ENCODE peak calls at places on chromosomes 1 and 21, in seven cellular contexts. M is HL-60, I is cardiac muscle cell, W is SJSA1, K is AG04450, X is dorsolateral prefrontal cortex, Y is HCT116. H is an unnamed sample.
A peak's percentile ranks its signal among the peaks of the same experiment; 100 is the strongest.

GRCh38 chr1:208409171-208409570 is 165.0 kb upstream of the PLXNA2 start:
- DNase-seq in M (no peak), I (no peak), W (peak; percentile 39), K (no peak), X (no peak), Y (no peak), H (no peak)

GRCh38 chr1:194908643-194909042 is 1699.6 kb downstream of the KCNT2 start:
- DNase-seq in M (no peak), I (no peak), W (no peak), K (peak; percentile 36), X (no peak), Y (no peak), H (no peak)

GRCh38 chr1:7433896-7434295 is 337.2 kb upstream of the VAMP3 start:
- DNase-seq in M (no peak), I (no peak), W (no peak), K (no peak), X (no peak), Y (no peak), H (no peak)

GRCh38 chr1:168331569-168331968 is 50.9 kb downstream of the TBX19 start:
- DNase-seq in M (no peak), I (no peak), W (no peak), K (no peak), X (no peak), Y (no peak), H (no peak)

GRCh38 chr1:248872752-248873408 is 14.0 kb upstream of the ZNF692 start:
- DNase-seq in M (peak; percentile 63), I (peak; percentile 71), W (peak; percentile 87), K (no peak), X (peak; percentile 52), Y (peak; percentile 53), H (no peak)

GRCh38 chr1:30898031-30898815 is 10.3 kb downstream of the SDC3 start:
- DNase-seq in M (no peak), I (no peak), W (no peak), K (no peak), X (no peak), Y (no peak), H (no peak)

GRCh38 chr1:25658791-25659431 is 42.3 kb downstream of the MAN1C1 start:
- DNase-seq in M (no peak), I (peak; percentile 51), W (no peak), K (no peak), X (no peak), Y (no peak), H (no peak)

GRCh38 chr1:44408181-44409018 is 3.3 kb downstream of the RNF220 start:
- DNase-seq in M (no peak), I (peak; percentile 16), W (no peak), K (no peak), X (no peak), Y (no peak), H (no peak)

GRCh38 chr1:113416515-113416914 is 26.2 kb downstream of the MAGI3 start:
- DNase-seq in M (no peak), I (no peak), W (peak; percentile 24), K (no peak), X (no peak), Y (no peak), H (no peak)

GRCh38 chr21:34679056-34679455 is 10.3 kb downstream of the CLIC6 start:
- DNase-seq in M (peak; percentile 35), I (no peak), W (no peak), K (no peak), X (no peak), Y (no peak), H (no peak)

GRCh38 chr1:24351918-24352637 is 32.9 kb downstream of the GRHL3 start:
- DNase-seq in M (no peak), I (no peak), W (peak; percentile 44), K (no peak), X (peak; percentile 20), Y (no peak), H (no peak)

DNA sequence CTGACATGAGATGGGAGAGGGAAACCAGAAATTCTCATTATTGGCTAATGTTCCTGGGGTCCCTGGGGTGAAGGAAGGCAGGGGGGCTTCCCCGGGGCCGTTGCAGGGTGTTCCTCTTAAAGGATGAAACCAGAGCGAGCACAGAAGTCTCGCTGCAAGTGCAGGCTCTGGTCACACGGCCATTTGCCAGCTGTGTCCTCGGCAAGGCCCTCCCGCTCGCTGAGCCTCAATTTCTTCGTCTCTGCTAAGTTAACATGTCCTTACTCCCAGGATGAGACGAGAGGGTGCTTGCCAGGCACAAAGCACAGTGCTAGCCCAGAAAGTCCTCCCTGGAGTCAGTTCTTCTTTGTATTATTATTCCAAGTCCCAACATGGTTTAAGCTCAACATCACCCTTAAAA is 511.9 kb downstream of the NPHP4 start:
- DNase-seq in M (no peak), I (no peak), W (no peak), K (no peak), X (no peak), Y (no peak), H (no peak)
- H3K27ac ChIP-seq in M (no peak overlapping the region), I (no peak overlapping the region), W (no peak overlapping the region), K (no peak overlapping the region), X (no peak overlapping the region), Y (no peak overlapping the region), H (no peak overlapping the region)

DNA sequence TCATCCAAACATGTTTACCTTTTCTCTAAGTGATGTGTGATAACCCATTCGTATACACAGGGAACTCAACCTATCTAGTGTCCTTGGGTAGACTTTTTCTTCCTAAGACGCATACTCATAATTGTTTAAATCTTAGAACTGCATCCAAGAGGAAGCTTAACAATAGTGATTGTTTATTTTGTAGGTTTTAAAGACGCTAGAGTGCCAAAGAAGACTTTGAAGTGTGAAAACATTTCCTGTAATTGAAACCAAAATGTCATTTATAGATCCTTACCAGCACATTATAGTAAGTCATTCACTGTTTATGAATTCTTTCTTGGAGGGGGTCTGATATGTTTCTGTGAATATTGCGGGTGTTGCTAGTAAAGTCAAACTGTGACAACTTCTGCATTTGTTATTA is 25.4 kb downstream of the PLA2G4A start:
- DNase-seq in M (no peak), I (no peak), W (no peak), K (no peak), X (no peak), Y (no peak), H (no peak)
- H3K27ac ChIP-seq in M (no peak overlapping the region), I (no peak overlapping the region), W (no peak overlapping the region), K (no peak overlapping the region), X (no peak overlapping the region), Y (no peak overlapping the region), H (no peak overlapping the region)

GRCh38 chr1:188027613-188028012 is 1198.9 kb downstream of the PLA2G4A start:
- DNase-seq in M (no peak), I (peak; percentile 82), W (peak; percentile 73), K (peak; percentile 69), X (no peak), Y (peak; percentile 75), H (no peak)
- H3K27ac ChIP-seq in M (no peak overlapping the region), I (no peak overlapping the region), W (peak overlapping the region; percentile 75), K (no peak overlapping the region), X (no peak overlapping the region), Y (no peak overlapping the region), H (no peak overlapping the region)

GRCh38 chr1:223717123-223717522 is 4.8 kb downstream of the CAPN2 start:
- DNase-seq in M (no peak), I (no peak), W (no peak), K (no peak), X (no peak), Y (no peak), H (no peak)
- H3K27ac ChIP-seq in M (no peak overlapping the region), I (no peak overlapping the region), W (no peak overlapping the region), K (peak overlapping the region; percentile 57), X (no peak overlapping the region), Y (no peak overlapping the region), H (no peak overlapping the region)

GRCh38 chr1:204382714-204383083 is 23.0 kb upstream of the PLEKHA6 start:
- DNase-seq in M (no peak), I (no peak), W (no peak), K (no peak), X (no peak), Y (no peak), H (no peak)

GRCh38 chr1:204376919-204377799 is 17.4 kb upstream of the PLEKHA6 start:
- DNase-seq in M (no peak), I (no peak), W (no peak), K (no peak), X (no peak), Y (peak; percentile 33), H (no peak)

GRCh38 chr1:204380293-204380831 is 20.6 kb upstream of the PLEKHA6 start:
- DNase-seq in M (no peak), I (no peak), W (no peak), K (no peak), X (no peak), Y (no peak), H (no peak)

GRCh38 chr1:204383163-204383904 is 23.6 kb upstream of the PLEKHA6 start:
- DNase-seq in M (no peak), I (no peak), W (no peak), K (no peak), X (no peak), Y (no peak), H (no peak)

GRCh38 chr1:204377800-204378608 is 18.3 kb upstream of the PLEKHA6 start:
- DNase-seq in M (peak; percentile 32), I (no peak), W (no peak), K (no peak), X (no peak), Y (no peak), H (peak; percentile 37)
- H3K27ac ChIP-seq in M (no peak overlapping the region), I (no peak overlapping the region), W (no peak overlapping the region), K (no peak overlapping the region), X (no peak overlapping the region), Y (peak overlapping the region; percentile 63), H (no peak overlapping the region)

GRCh38 chr1:110068646-110069301 is 1.7 kb downstream of the ALX3 start:
- DNase-seq in M (no peak), I (peak; percentile 18), W (no peak), K (no peak), X (no peak), Y (no peak), H (no peak)
- H3K27ac ChIP-seq in M (no peak overlapping the region), I (no peak overlapping the region), W (no peak overlapping the region), K (no peak overlapping the region), X (no peak overlapping the region), Y (no peak overlapping the region), H (no peak overlapping the region)